ENCODE peak calls at places on chromosome 5, in four cellular contexts. One of them, this sample, is unnamed.

GRCh38 chr5:124652514-124652819 is 94.0 kb downstream of the ZNF608 start:
- DNase-seq in adrenal gland: no peak
- DNase-seq in MM.1S: no peak
- DNase-seq in CD4-positive, CD25-positive, alpha-beta regulatory T cell: no peak
- DNase-seq in this sample: no peak

GRCh38 chr5:177163500-177163899 is 29.9 kb downstream of the NSD1 start:
- DNase-seq in MM.1S: no peak
- DNase-seq in adrenal gland: no peak
- DNase-seq in CD4-positive, CD25-positive, alpha-beta regulatory T cell: no peak
- DNase-seq in this sample: no peak

GRCh38 chr5:173290477-173291131 is 37.6 kb downstream of the STC2 start:
- DNase-seq in adrenal gland: no peak
- DNase-seq in MM.1S: no peak
- DNase-seq in CD4-positive, CD25-positive, alpha-beta regulatory T cell: no peak
- DNase-seq in this sample: no peak

GRCh38 chr5:88884435-88884877 is 1.5 kb upstream of the MEF2C start:
- DNase-seq in adrenal gland: no peak
- DNase-seq in CD4-positive, CD25-positive, alpha-beta regulatory T cell: no peak
- DNase-seq in MM.1S: peak
- DNase-seq in this sample: no peak

GRCh38 chr5:53712327-53712726 is 151.9 kb downstream of the NDUFS4 start:
- DNase-seq in CD4-positive, CD25-positive, alpha-beta regulatory T cell: no peak
- DNase-seq in MM.1S: no peak
- DNase-seq in adrenal gland: no peak
- DNase-seq in this sample: no peak

GRCh38 chr5:76733049-76733417 is 17.1 kb downstream of the F2R start:
- DNase-seq in adrenal gland: no peak
- DNase-seq in CD4-positive, CD25-positive, alpha-beta regulatory T cell: no peak
- DNase-seq in MM.1S: no peak
- DNase-seq in this sample: no peak

GRCh38 chr5:161400583-161400982 is 145.9 kb downstream of the GABRB2 start:
- DNase-seq in MM.1S: no peak
- DNase-seq in CD4-positive, CD25-positive, alpha-beta regulatory T cell: no peak
- DNase-seq in adrenal gland: no peak
- DNase-seq in this sample: no peak

GRCh38 chr5:94113-94892 is 2.3 kb downstream of the PLEKHG4B start:
- DNase-seq in MM.1S: no peak
- DNase-seq in adrenal gland: no peak
- DNase-seq in CD4-positive, CD25-positive, alpha-beta regulatory T cell: no peak
- DNase-seq in this sample: no peak

GRCh38 chr5:91225848-91226686 is 157.1 kb downstream of the ARRDC3 start:
- DNase-seq in CD4-positive, CD25-positive, alpha-beta regulatory T cell: peak
- DNase-seq in MM.1S: peak
- DNase-seq in adrenal gland: no peak
- DNase-seq in this sample: no peak

GRCh38 chr5:121366515-121366914 is 485.2 kb upstream of the FTMT start:
- DNase-seq in adrenal gland: no peak
- DNase-seq in MM.1S: no peak
- DNase-seq in CD4-positive, CD25-positive, alpha-beta regulatory T cell: no peak
- DNase-seq in this sample: no peak

GRCh38 chr5:81849769-81850367 is 99.0 kb upstream of the SSBP2 start:
- DNase-seq in adrenal gland: no peak
- DNase-seq in CD4-positive, CD25-positive, alpha-beta regulatory T cell: no peak
- DNase-seq in MM.1S: no peak
- DNase-seq in this sample: no peak

GRCh38 chr5:40717281-40717680 is 37.6 kb downstream of the PTGER4 start:
- DNase-seq in CD4-positive, CD25-positive, alpha-beta regulatory T cell: no peak
- DNase-seq in adrenal gland: no peak
- DNase-seq in MM.1S: no peak
- DNase-seq in this sample: no peak

GRCh38 chr5:111461261-111461671 is 51.1 kb downstream of the STARD4 start:
- DNase-seq in MM.1S: no peak
- DNase-seq in CD4-positive, CD25-positive, alpha-beta regulatory T cell: no peak
- DNase-seq in adrenal gland: peak
- DNase-seq in this sample: no peak

GRCh38 chr5:20694121-20694520 is 706.1 kb upstream of the CDH18 start:
- DNase-seq in MM.1S: no peak
- DNase-seq in adrenal gland: no peak
- DNase-seq in CD4-positive, CD25-positive, alpha-beta regulatory T cell: no peak
- DNase-seq in this sample: no peak

GRCh38 chr5:149878371-149878770 is 66.2 kb downstream of the PDE6A start:
- DNase-seq in CD4-positive, CD25-positive, alpha-beta regulatory T cell: no peak
- DNase-seq in adrenal gland: no peak
- DNase-seq in MM.1S: no peak
- DNase-seq in this sample: no peak

GRCh38 chr5:16666861-16667481 is 50.2 kb upstream of the RETREG1 start:
- DNase-seq in MM.1S: no peak
- DNase-seq in CD4-positive, CD25-positive, alpha-beta regulatory T cell: peak
- DNase-seq in adrenal gland: no peak
- DNase-seq in this sample: peak

GRCh38 chr5:175724314-175724713 is 66.4 kb downstream of the HRH2 start:
- DNase-seq in adrenal gland: no peak
- DNase-seq in CD4-positive, CD25-positive, alpha-beta regulatory T cell: no peak
- DNase-seq in MM.1S: no peak
- DNase-seq in this sample: no peak

GRCh38 chr5:112930082-112930344 is 8.0 kb upstream of the REEP5 start:
- DNase-seq in adrenal gland: no peak
- DNase-seq in CD4-positive, CD25-positive, alpha-beta regulatory T cell: peak
- DNase-seq in MM.1S: peak
- DNase-seq in this sample: no peak

GRCh38 chr5:148179234-148179824 is 11.0 kb downstream of the SPINK14 start:
- DNase-seq in MM.1S: peak
- DNase-seq in CD4-positive, CD25-positive, alpha-beta regulatory T cell: peak
- DNase-seq in adrenal gland: peak
- DNase-seq in this sample: no peak

GRCh38 chr5:98570661-98571181 is 202.7 kb upstream of the RGMB start:
- DNase-seq in adrenal gland: no peak
- DNase-seq in CD4-positive, CD25-positive, alpha-beta regulatory T cell: no peak
- DNase-seq in MM.1S: no peak
- DNase-seq in this sample: no peak

GRCh38 chr5:135382131-135382530 is 16.9 kb downstream of the MACROH2A1 start:
- DNase-seq in MM.1S: no peak
- DNase-seq in adrenal gland: no peak
- DNase-seq in CD4-positive, CD25-positive, alpha-beta regulatory T cell: no peak
- DNase-seq in this sample: no peak

GRCh38 chr5:179819296-179820126 is 1.2 kb upstream of the SQSTM1 start:
- DNase-seq in MM.1S: peak
- DNase-seq in CD4-positive, CD25-positive, alpha-beta regulatory T cell: peak
- DNase-seq in adrenal gland: peak
- DNase-seq in this sample: peak

GRCh38 chr5:95730730-95731570 is at the start of gene RHOBTB3:
- DNase-seq in CD4-positive, CD25-positive, alpha-beta regulatory T cell: peak
- DNase-seq in MM.1S: peak
- DNase-seq in adrenal gland: peak
- DNase-seq in this sample: peak

GRCh38 chr5:120382813-120383212 is 81.3 kb upstream of the PRR16 start:
- DNase-seq in adrenal gland: no peak
- DNase-seq in MM.1S: no peak
- DNase-seq in CD4-positive, CD25-positive, alpha-beta regulatory T cell: no peak
- DNase-seq in this sample: no peak

GRCh38 chr5:67588389-67588788 is 391.8 kb upstream of the CD180 start:
- DNase-seq in adrenal gland: no peak
- DNase-seq in MM.1S: no peak
- DNase-seq in CD4-positive, CD25-positive, alpha-beta regulatory T cell: no peak
- DNase-seq in this sample: no peak

GRCh38 chr5:68289576-68289975 is 74.0 kb downstream of the PIK3R1 start:
- DNase-seq in adrenal gland: no peak
- DNase-seq in MM.1S: no peak
- DNase-seq in CD4-positive, CD25-positive, alpha-beta regulatory T cell: no peak
- DNase-seq in this sample: no peak

GRCh38 chr5:39608024-39608423 is 183.2 kb upstream of the DAB2 start:
- DNase-seq in CD4-positive, CD25-positive, alpha-beta regulatory T cell: no peak
- DNase-seq in MM.1S: no peak
- DNase-seq in adrenal gland: no peak
- DNase-seq in this sample: no peak

GRCh38 chr5:179497636-179498365 is 52.6 kb upstream of the RUFY1 start:
- DNase-seq in CD4-positive, CD25-positive, alpha-beta regulatory T cell: no peak
- DNase-seq in adrenal gland: no peak
- DNase-seq in MM.1S: no peak
- DNase-seq in this sample: no peak

GRCh38 chr5:13987843-13988464 is 43.5 kb upstream of the DNAH5 start:
- DNase-seq in CD4-positive, CD25-positive, alpha-beta regulatory T cell: peak
- DNase-seq in MM.1S: peak
- DNase-seq in adrenal gland: peak
- DNase-seq in this sample: no peak

GRCh38 chr5:67188274-67188857 is 8.2 kb downstream of the CD180 start:
- DNase-seq in CD4-positive, CD25-positive, alpha-beta regulatory T cell: peak
- DNase-seq in adrenal gland: no peak
- DNase-seq in MM.1S: peak
- DNase-seq in this sample: no peak

GRCh38 chr5:18553269-18553668 is 919.0 kb downstream of the TAF11L14 start:
- DNase-seq in adrenal gland: no peak
- DNase-seq in CD4-positive, CD25-positive, alpha-beta regulatory T cell: no peak
- DNase-seq in MM.1S: no peak
- DNase-seq in this sample: no peak

GRCh38 chr5:106423109-106423897 is 1247.4 kb downstream of the EFNA5 start:
- DNase-seq in adrenal gland: no peak
- DNase-seq in CD4-positive, CD25-positive, alpha-beta regulatory T cell: no peak
- DNase-seq in MM.1S: no peak
- DNase-seq in this sample: no peak

GRCh38 chr5:72817639-72818266 is 1.3 kb downstream of the TNPO1 start:
- DNase-seq in MM.1S: no peak
- DNase-seq in CD4-positive, CD25-positive, alpha-beta regulatory T cell: no peak
- DNase-seq in adrenal gland: no peak
- DNase-seq in this sample: no peak

GRCh38 chr5:74167206-74167929 is 473.2 kb downstream of the ENC1 start:
- DNase-seq in CD4-positive, CD25-positive, alpha-beta regulatory T cell: no peak
- DNase-seq in adrenal gland: no peak
- DNase-seq in MM.1S: no peak
- DNase-seq in this sample: no peak

GRCh38 chr5:117249086-117249815 is 674.6 kb upstream of the SEMA6A start:
- DNase-seq in CD4-positive, CD25-positive, alpha-beta regulatory T cell: no peak
- DNase-seq in MM.1S: no peak
- DNase-seq in adrenal gland: no peak
- DNase-seq in this sample: no peak

GRCh38 chr5:142979636-142980035 is 209.5 kb downstream of the ARHGAP26 start:
- DNase-seq in CD4-positive, CD25-positive, alpha-beta regulatory T cell: no peak
- DNase-seq in MM.1S: no peak
- DNase-seq in adrenal gland: no peak
- DNase-seq in this sample: no peak

GRCh38 chr5:159743234-159743633 is 173.0 kb upstream of the ADRA1B start:
- DNase-seq in MM.1S: no peak
- DNase-seq in CD4-positive, CD25-positive, alpha-beta regulatory T cell: no peak
- DNase-seq in adrenal gland: no peak
- DNase-seq in this sample: no peak

GRCh38 chr5:117752403-117752802 is 1177.8 kb upstream of the SEMA6A start:
- DNase-seq in CD4-positive, CD25-positive, alpha-beta regulatory T cell: no peak
- DNase-seq in adrenal gland: no peak
- DNase-seq in MM.1S: no peak
- DNase-seq in this sample: no peak

GRCh38 chr5:109413463-109413862 is 3.7 kb upstream of the PJA2 start:
- DNase-seq in MM.1S: no peak
- DNase-seq in CD4-positive, CD25-positive, alpha-beta regulatory T cell: no peak
- DNase-seq in adrenal gland: no peak
- DNase-seq in this sample: no peak

GRCh38 chr5:109411175-109411514 is 1.4 kb upstream of the PJA2 start:
- DNase-seq in CD4-positive, CD25-positive, alpha-beta regulatory T cell: no peak
- DNase-seq in MM.1S: no peak
- DNase-seq in adrenal gland: no peak
- DNase-seq in this sample: no peak

GRCh38 chr5:109411627-109412026 is 1.9 kb upstream of the PJA2 start:
- DNase-seq in adrenal gland: no peak
- DNase-seq in CD4-positive, CD25-positive, alpha-beta regulatory T cell: peak
- DNase-seq in MM.1S: peak
- DNase-seq in this sample: no peak

GRCh38 chr5:109410389-109411174 is 808 bp upstream of the PJA2 start:
- DNase-seq in MM.1S: peak
- DNase-seq in adrenal gland: peak
- DNase-seq in CD4-positive, CD25-positive, alpha-beta regulatory T cell: peak
- DNase-seq in this sample: peak

GRCh38 chr5:109412981-109413402 is 3.2 kb upstream of the PJA2 start:
- DNase-seq in CD4-positive, CD25-positive, alpha-beta regulatory T cell: no peak
- DNase-seq in MM.1S: no peak
- DNase-seq in adrenal gland: no peak
- DNase-seq in this sample: no peak
- H3K27ac ChIP-seq in CD4-positive, CD25-positive, alpha-beta regulatory T cell: no peak
- H3K27ac ChIP-seq in MM.1S: peak
- H3K27ac ChIP-seq in adrenal gland: peak
- H3K27ac ChIP-seq in this sample: peak

GRCh38 chr5:1152771-1153282 is 41.0 kb upstream of the SLC12A7 start:
- DNase-seq in CD4-positive, CD25-positive, alpha-beta regulatory T cell: no peak
- DNase-seq in adrenal gland: no peak
- DNase-seq in MM.1S: no peak
- DNase-seq in this sample: no peak
- H3K27ac ChIP-seq in CD4-positive, CD25-positive, alpha-beta regulatory T cell: no peak
- H3K27ac ChIP-seq in adrenal gland: no peak
- H3K27ac ChIP-seq in MM.1S: no peak
- H3K27ac ChIP-seq in this sample: no peak

DNA sequence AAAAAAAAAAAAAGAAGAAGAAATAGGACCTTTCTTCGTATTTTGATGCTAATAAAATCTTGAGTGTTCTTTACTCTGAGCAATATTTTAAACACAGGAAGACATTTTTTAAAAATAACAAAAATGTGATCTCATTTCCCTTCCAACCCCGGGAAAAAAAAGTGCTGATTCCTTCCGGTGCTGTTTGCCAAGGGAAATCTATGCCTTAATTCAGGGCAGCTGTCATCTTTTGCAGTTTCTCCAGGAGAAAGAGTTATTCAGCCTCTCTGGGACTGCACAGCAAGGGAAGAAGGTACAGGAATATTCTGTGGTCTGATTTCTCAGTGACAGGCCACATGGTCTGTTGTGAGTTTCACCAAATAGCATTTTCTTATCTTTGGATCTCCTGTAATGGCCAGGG is 291.9 kb upstream of the IRX1 start:
- DNase-seq in adrenal gland: no peak
- DNase-seq in MM.1S: no peak
- DNase-seq in CD4-positive, CD25-positive, alpha-beta regulatory T cell: no peak
- DNase-seq in this sample: no peak
- H3K27ac ChIP-seq in adrenal gland: no peak
- H3K27ac ChIP-seq in MM.1S: no peak
- H3K27ac ChIP-seq in CD4-positive, CD25-positive, alpha-beta regulatory T cell: no peak
- H3K27ac ChIP-seq in this sample: no peak

GRCh38 chr5:71747182-71747581 is 28.1 kb downstream of the CARTPT start:
- DNase-seq in MM.1S: no peak
- DNase-seq in CD4-positive, CD25-positive, alpha-beta regulatory T cell: no peak
- DNase-seq in adrenal gland: no peak
- DNase-seq in this sample: no peak

GRCh38 chr5:71743135-71743534 is 24.1 kb downstream of the CARTPT start:
- DNase-seq in MM.1S: no peak
- DNase-seq in adrenal gland: no peak
- DNase-seq in CD4-positive, CD25-positive, alpha-beta regulatory T cell: no peak
- DNase-seq in this sample: no peak

GRCh38 chr5:71748360-71748759 is 29.3 kb downstream of the CARTPT start:
- DNase-seq in CD4-positive, CD25-positive, alpha-beta regulatory T cell: no peak
- DNase-seq in MM.1S: no peak
- DNase-seq in adrenal gland: peak
- DNase-seq in this sample: peak

GRCh38 chr5:71740015-71740753 is 21.1 kb downstream of the CARTPT start:
- DNase-seq in MM.1S: peak
- DNase-seq in adrenal gland: no peak
- DNase-seq in CD4-positive, CD25-positive, alpha-beta regulatory T cell: no peak
- DNase-seq in this sample: no peak

GRCh38 chr5:71744009-71744792 is 25.1 kb downstream of the CARTPT start:
- DNase-seq in MM.1S: no peak
- DNase-seq in adrenal gland: no peak
- DNase-seq in CD4-positive, CD25-positive, alpha-beta regulatory T cell: no peak
- DNase-seq in this sample: no peak
- H3K27ac ChIP-seq in MM.1S: no peak
- H3K27ac ChIP-seq in adrenal gland: peak
- H3K27ac ChIP-seq in CD4-positive, CD25-positive, alpha-beta regulatory T cell: no peak
- H3K27ac ChIP-seq in this sample: no peak